ENCODE peak calls at places on chromosomes 1 and 21, in seven cellular contexts. One of them, this sample, is unnamed.
A peak's percentile ranks its signal among the peaks of the same experiment; 100 is the strongest.

GRCh38 chr1:193462629-193463320 is 276.4 kb upstream of the B3GALT2 start:
- DNase-seq in RCC 7860: no peak
- DNase-seq in ureter: no peak
- DNase-seq in CD8-positive, alpha-beta T cell: no peak
- DNase-seq in left colon: no peak
- DNase-seq in activated CD4-positive, CD25-positive, alpha-beta regulatory T cell: no peak
- DNase-seq in stimulated activated CD8-positive, alpha-beta memory T cell treated with anti-CD3 and anti-CD28 coated beads, Interleukin-4, amount 100 ng/mL, for 48 hours: no peak
- DNase-seq in this sample: no peak

GRCh38 chr1:222369991-222370910 is 177.7 kb downstream of the HHIPL2 start:
- DNase-seq in RCC 7860: peak; percentile 86
- DNase-seq in left colon: no peak
- DNase-seq in activated CD4-positive, CD25-positive, alpha-beta regulatory T cell: no peak
- DNase-seq in stimulated activated CD8-positive, alpha-beta memory T cell treated with anti-CD3 and anti-CD28 coated beads, Interleukin-4, amount 100 ng/mL, for 48 hours: no peak
- DNase-seq in CD8-positive, alpha-beta T cell: no peak
- DNase-seq in ureter: no peak
- DNase-seq in this sample: no peak

GRCh38 chr1:202049129-202049528 is 38.7 kb downstream of the ELF3 start:
- DNase-seq in left colon: peak; percentile 65
- DNase-seq in CD8-positive, alpha-beta T cell: no peak
- DNase-seq in stimulated activated CD8-positive, alpha-beta memory T cell treated with anti-CD3 and anti-CD28 coated beads, Interleukin-4, amount 100 ng/mL, for 48 hours: no peak
- DNase-seq in RCC 7860: no peak
- DNase-seq in activated CD4-positive, CD25-positive, alpha-beta regulatory T cell: no peak
- DNase-seq in ureter: no peak
- DNase-seq in this sample: peak; percentile 70

GRCh38 chr1:152108899-152109222 is 6.4 kb downstream of the TCHH start:
- DNase-seq in ureter: no peak
- DNase-seq in activated CD4-positive, CD25-positive, alpha-beta regulatory T cell: no peak
- DNase-seq in left colon: peak; percentile 10
- DNase-seq in RCC 7860: no peak
- DNase-seq in stimulated activated CD8-positive, alpha-beta memory T cell treated with anti-CD3 and anti-CD28 coated beads, Interleukin-4, amount 100 ng/mL, for 48 hours: no peak
- DNase-seq in CD8-positive, alpha-beta T cell: no peak
- DNase-seq in this sample: no peak

GRCh38 chr1:183024352-183025337 is 1.4 kb downstream of the LAMC1 start:
- DNase-seq in activated CD4-positive, CD25-positive, alpha-beta regulatory T cell: no peak
- DNase-seq in CD8-positive, alpha-beta T cell: no peak
- DNase-seq in ureter: no peak
- DNase-seq in stimulated activated CD8-positive, alpha-beta memory T cell treated with anti-CD3 and anti-CD28 coated beads, Interleukin-4, amount 100 ng/mL, for 48 hours: no peak
- DNase-seq in left colon: no peak
- DNase-seq in RCC 7860: peak; percentile 26
- DNase-seq in this sample: no peak

GRCh38 chr1:151494741-151495281 is 16.4 kb upstream of the CGN start:
- DNase-seq in RCC 7860: peak; percentile 88
- DNase-seq in CD8-positive, alpha-beta T cell: no peak
- DNase-seq in stimulated activated CD8-positive, alpha-beta memory T cell treated with anti-CD3 and anti-CD28 coated beads, Interleukin-4, amount 100 ng/mL, for 48 hours: no peak
- DNase-seq in ureter: no peak
- DNase-seq in left colon: no peak
- DNase-seq in activated CD4-positive, CD25-positive, alpha-beta regulatory T cell: no peak
- DNase-seq in this sample: no peak

GRCh38 chr1:228154685-228155571 is 5.2 kb downstream of the GJC2 start:
- DNase-seq in stimulated activated CD8-positive, alpha-beta memory T cell treated with anti-CD3 and anti-CD28 coated beads, Interleukin-4, amount 100 ng/mL, for 48 hours: peak; percentile 58
- DNase-seq in left colon: no peak
- DNase-seq in ureter: no peak
- DNase-seq in CD8-positive, alpha-beta T cell: no peak
- DNase-seq in activated CD4-positive, CD25-positive, alpha-beta regulatory T cell: no peak
- DNase-seq in RCC 7860: no peak
- DNase-seq in this sample: no peak

GRCh38 chr1:205870236-205870635 is 20.3 kb upstream of the PM20D1 start:
- DNase-seq in left colon: no peak
- DNase-seq in activated CD4-positive, CD25-positive, alpha-beta regulatory T cell: no peak
- DNase-seq in stimulated activated CD8-positive, alpha-beta memory T cell treated with anti-CD3 and anti-CD28 coated beads, Interleukin-4, amount 100 ng/mL, for 48 hours: no peak
- DNase-seq in CD8-positive, alpha-beta T cell: no peak
- DNase-seq in ureter: no peak
- DNase-seq in RCC 7860: no peak
- DNase-seq in this sample: no peak

GRCh38 chr21:41064325-41064724 is 103.6 kb upstream of the BACE2 start:
- DNase-seq in RCC 7860: no peak
- DNase-seq in CD8-positive, alpha-beta T cell: no peak
- DNase-seq in activated CD4-positive, CD25-positive, alpha-beta regulatory T cell: no peak
- DNase-seq in stimulated activated CD8-positive, alpha-beta memory T cell treated with anti-CD3 and anti-CD28 coated beads, Interleukin-4, amount 100 ng/mL, for 48 hours: no peak
- DNase-seq in ureter: no peak
- DNase-seq in left colon: no peak
- DNase-seq in this sample: no peak

GRCh38 chr1:42479621-42480020 is 16.5 kb downstream of the CCDC30 start:
- DNase-seq in left colon: no peak
- DNase-seq in ureter: no peak
- DNase-seq in CD8-positive, alpha-beta T cell: no peak
- DNase-seq in activated CD4-positive, CD25-positive, alpha-beta regulatory T cell: no peak
- DNase-seq in RCC 7860: no peak
- DNase-seq in stimulated activated CD8-positive, alpha-beta memory T cell treated with anti-CD3 and anti-CD28 coated beads, Interleukin-4, amount 100 ng/mL, for 48 hours: no peak
- DNase-seq in this sample: no peak

GRCh38 chr1:182615468-182616129 is 11.4 kb upstream of the RGS16 start:
- DNase-seq in left colon: peak; percentile 50
- DNase-seq in ureter: no peak
- DNase-seq in RCC 7860: no peak
- DNase-seq in CD8-positive, alpha-beta T cell: peak; percentile 21
- DNase-seq in stimulated activated CD8-positive, alpha-beta memory T cell treated with anti-CD3 and anti-CD28 coated beads, Interleukin-4, amount 100 ng/mL, for 48 hours: peak; percentile 73
- DNase-seq in activated CD4-positive, CD25-positive, alpha-beta regulatory T cell: no peak
- DNase-seq in this sample: no peak

GRCh38 chr1:162019006-162019405 is 4.7 kb downstream of the OLFML2B start:
- DNase-seq in stimulated activated CD8-positive, alpha-beta memory T cell treated with anti-CD3 and anti-CD28 coated beads, Interleukin-4, amount 100 ng/mL, for 48 hours: no peak
- DNase-seq in activated CD4-positive, CD25-positive, alpha-beta regulatory T cell: no peak
- DNase-seq in ureter: no peak
- DNase-seq in CD8-positive, alpha-beta T cell: no peak
- DNase-seq in left colon: no peak
- DNase-seq in RCC 7860: peak; percentile 71
- DNase-seq in this sample: no peak

GRCh38 chr1:65979145-65979544 is 186.4 kb downstream of the PDE4B start:
- DNase-seq in CD8-positive, alpha-beta T cell: no peak
- DNase-seq in ureter: no peak
- DNase-seq in RCC 7860: no peak
- DNase-seq in left colon: no peak
- DNase-seq in activated CD4-positive, CD25-positive, alpha-beta regulatory T cell: no peak
- DNase-seq in stimulated activated CD8-positive, alpha-beta memory T cell treated with anti-CD3 and anti-CD28 coated beads, Interleukin-4, amount 100 ng/mL, for 48 hours: no peak
- DNase-seq in this sample: no peak

GRCh38 chr1:181482521-181483083 is 715 bp upstream of the CACNA1E start:
- DNase-seq in stimulated activated CD8-positive, alpha-beta memory T cell treated with anti-CD3 and anti-CD28 coated beads, Interleukin-4, amount 100 ng/mL, for 48 hours: peak; percentile 61
- DNase-seq in CD8-positive, alpha-beta T cell: no peak
- DNase-seq in RCC 7860: no peak
- DNase-seq in activated CD4-positive, CD25-positive, alpha-beta regulatory T cell: no peak
- DNase-seq in ureter: no peak
- DNase-seq in left colon: peak; percentile 48
- DNase-seq in this sample: peak; percentile 11

GRCh38 chr1:57440096-57440495 is 16.2 kb upstream of the DAB1 start:
- DNase-seq in activated CD4-positive, CD25-positive, alpha-beta regulatory T cell: no peak
- DNase-seq in ureter: no peak
- DNase-seq in RCC 7860: no peak
- DNase-seq in left colon: no peak
- DNase-seq in stimulated activated CD8-positive, alpha-beta memory T cell treated with anti-CD3 and anti-CD28 coated beads, Interleukin-4, amount 100 ng/mL, for 48 hours: no peak
- DNase-seq in CD8-positive, alpha-beta T cell: no peak
- DNase-seq in this sample: no peak

GRCh38 chr1:88276158-88276557 is 407.9 kb upstream of the PKN2 start:
- DNase-seq in activated CD4-positive, CD25-positive, alpha-beta regulatory T cell: no peak
- DNase-seq in left colon: no peak
- DNase-seq in stimulated activated CD8-positive, alpha-beta memory T cell treated with anti-CD3 and anti-CD28 coated beads, Interleukin-4, amount 100 ng/mL, for 48 hours: no peak
- DNase-seq in CD8-positive, alpha-beta T cell: no peak
- DNase-seq in ureter: no peak
- DNase-seq in RCC 7860: peak; percentile 32
- DNase-seq in this sample: no peak

GRCh38 chr1:228034954-228035837 is 28.4 kb downstream of the WNT3A start:
- DNase-seq in RCC 7860: no peak
- DNase-seq in activated CD4-positive, CD25-positive, alpha-beta regulatory T cell: no peak
- DNase-seq in ureter: no peak
- DNase-seq in stimulated activated CD8-positive, alpha-beta memory T cell treated with anti-CD3 and anti-CD28 coated beads, Interleukin-4, amount 100 ng/mL, for 48 hours: no peak
- DNase-seq in left colon: no peak
- DNase-seq in CD8-positive, alpha-beta T cell: no peak
- DNase-seq in this sample: no peak

GRCh38 chr1:179883739-179884138 is 1.7 kb downstream of the TOR1AIP1 start:
- DNase-seq in stimulated activated CD8-positive, alpha-beta memory T cell treated with anti-CD3 and anti-CD28 coated beads, Interleukin-4, amount 100 ng/mL, for 48 hours: peak; percentile 66
- DNase-seq in left colon: no peak
- DNase-seq in CD8-positive, alpha-beta T cell: peak; percentile 52
- DNase-seq in ureter: no peak
- DNase-seq in RCC 7860: peak; percentile 45
- DNase-seq in activated CD4-positive, CD25-positive, alpha-beta regulatory T cell: peak; percentile 40
- DNase-seq in this sample: no peak

GRCh38 chr21:40191196-40191595 is 324.0 kb downstream of the PCP4 start:
- DNase-seq in left colon: no peak
- DNase-seq in ureter: no peak
- DNase-seq in RCC 7860: no peak
- DNase-seq in activated CD4-positive, CD25-positive, alpha-beta regulatory T cell: no peak
- DNase-seq in stimulated activated CD8-positive, alpha-beta memory T cell treated with anti-CD3 and anti-CD28 coated beads, Interleukin-4, amount 100 ng/mL, for 48 hours: no peak
- DNase-seq in CD8-positive, alpha-beta T cell: no peak
- DNase-seq in this sample: no peak